ENCODE peak calls at places on chromosome 6, in seven cellular contexts. E, Y, T, Q, D, W and F are unnamed samples.

GRCh38 chr6:41548841-41549642 is 2.9 kb downstream of the FOXP4 start:
- DNase-seq in Y (no peak), W (no peak), T (no peak), Q (no peak), D (peak; percentile 84), E (no peak), F (no peak)

GRCh38 chr6:73800997-73801396 is 105.0 kb downstream of the CD109 start:
- DNase-seq in T (no peak), E (no peak), Y (no peak), D (no peak), Q (no peak), W (no peak), F (no peak)

GRCh38 chr6:34900321-34901031 is 11.4 kb downstream of the ANKS1A start:
- DNase-seq in W (no peak), D (no peak), Q (no peak), E (no peak), T (no peak), Y (no peak), F (no peak)

GRCh38 chr6:54865091-54865631 is 18.6 kb downstream of the FAM83B start:
- DNase-seq in Q (no peak), D (peak; percentile 31), W (no peak), Y (no peak), T (no peak), E (no peak), F (no peak)

GRCh38 chr6:11218827-11219826 is 13.3 kb downstream of the NEDD9 start:
- DNase-seq in T (no peak), W (no peak), Q (no peak), D (no peak), Y (no peak), E (no peak), F (peak; percentile 47)

GRCh38 chr6:170117111-170117972 is 173.5 kb downstream of the DLL1 start:
- DNase-seq in D (no peak), E (no peak), Y (no peak), W (no peak), T (peak; percentile 34), Q (no peak), F (no peak)

GRCh38 chr6:13304101-13304500 is 24.2 kb downstream of the TBC1D7 start:
- DNase-seq in D (no peak), Q (no peak), T (no peak), W (no peak), Y (no peak), E (no peak), F (no peak)

GRCh38 chr6:45709834-45710233 is 305.8 kb downstream of the CLIC5 start:
- DNase-seq in W (no peak), Y (no peak), E (no peak), T (no peak), Q (no peak), D (no peak), F (no peak)

GRCh38 chr6:134063966-134064445 is 11.6 kb upstream of the SLC2A12 start:
- DNase-seq in W (peak; percentile 37), E (peak; percentile 89), D (peak; percentile 79), Y (no peak), T (no peak), Q (peak; percentile 85), F (peak; percentile 66)

GRCh38 chr6:163159110-163159509 is 255.4 kb upstream of the QKI start:
- DNase-seq in Q (no peak), D (no peak), T (no peak), E (no peak), Y (no peak), W (no peak), F (no peak)

GRCh38 chr6:161393839-161394364 is 120.0 kb upstream of the AGPAT4 start:
- DNase-seq in Q (peak; percentile 90), E (peak; percentile 91), T (no peak), D (peak; percentile 72), W (no peak), Y (no peak), F (peak; percentile 49)

GRCh38 chr6:1624848-1625341 is 15.2 kb downstream of the FOXC1 start:
- DNase-seq in D (peak; percentile 61), E (no peak), T (no peak), Q (peak; percentile 62), W (peak; percentile 56), Y (no peak), F (peak; percentile 46)

GRCh38 chr6:36216559-36216958 is 20.0 kb downstream of the BRPF3 start:
- DNase-seq in E (peak; percentile 45), D (no peak), Y (no peak), W (no peak), T (no peak), Q (peak; percentile 52), F (no peak)

GRCh38 chr6:155108070-155108815 is 113.1 kb downstream of the TIAM2 start:
- DNase-seq in D (no peak), Q (peak; percentile 37), Y (no peak), E (no peak), W (no peak), T (no peak), F (peak; percentile 17)

GRCh38 chr6:55916188-55916587 is 40.8 kb upstream of the BMP5 start:
- DNase-seq in Q (peak; percentile 69), T (no peak), Y (no peak), W (no peak), E (peak; percentile 52), D (no peak), F (no peak)
- TF ChIP-seq CTCF in Q (no peak), T (no peak), Y (no peak), W (no peak), E (no peak), D (no peak), F (no peak)

GRCh38 chr6:96899599-96899998 is 1.9 kb upstream of the NDUFAF4 start:
- DNase-seq in Q (no peak), Y (no peak), E (no peak), D (no peak), W (no peak), T (no peak), F (no peak)

GRCh38 chr6:96898241-96898851 is 655 bp upstream of the NDUFAF4 start:
- DNase-seq in E (peak; percentile 54), Y (no peak), Q (peak; percentile 34), T (no peak), W (no peak), D (peak; percentile 11), F (no peak)

GRCh38 chr6:96900873-96901272 is 3.2 kb upstream of the NDUFAF4 start:
- DNase-seq in Q (no peak), D (no peak), W (no peak), E (no peak), T (no peak), Y (no peak), F (no peak)

GRCh38 chr6:96897396-96898240 is at the start of gene NDUFAF4:
- DNase-seq in Q (peak; percentile 90), E (peak; percentile 97), W (peak; percentile 98), T (peak; percentile 98), Y (peak; percentile 95), D (peak; percentile 97), F (peak; percentile 98)

DNA sequence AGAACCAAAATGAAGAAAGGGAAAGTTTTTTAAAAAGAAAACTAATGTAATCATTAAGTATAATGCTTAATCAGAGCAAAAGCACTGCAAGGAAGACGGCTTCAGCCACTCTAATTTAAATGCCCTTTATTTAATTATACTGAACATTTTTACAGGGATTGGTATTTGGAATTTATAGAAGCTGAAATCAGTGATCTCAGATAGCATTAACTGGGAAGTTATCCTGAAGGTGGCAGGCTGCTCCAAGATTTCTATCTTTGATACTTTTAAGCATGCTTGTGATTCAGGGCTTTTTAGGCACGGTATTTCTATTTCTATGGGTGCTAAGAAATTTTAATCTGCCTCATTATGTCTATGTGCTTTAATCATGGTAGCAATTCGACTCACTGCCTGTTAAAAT is 1.3 kb upstream of the NDUFAF4 start:
- DNase-seq in W (no peak), Q (peak; percentile 55), D (peak; percentile 68), Y (no peak), T (no peak), E (peak; percentile 66), F (peak; percentile 11)
- TF ChIP-seq CTCF in W (peak; percentile 52), Q (peak; percentile 65), D (peak; percentile 71), Y (no peak), T (peak; percentile 57), E (peak; percentile 54), F (no peak)

GRCh38 chr6:31609519-31610406 is 5.3 kb upstream of the AIF1 start:
- DNase-seq in Y (no peak), E (no peak), W (no peak), Q (no peak), T (no peak), D (no peak), F (no peak)
- TF ChIP-seq CTCF in Y (no peak), E (no peak), W (no peak), Q (no peak), T (no peak), D (no peak), F (no peak)

DNA sequence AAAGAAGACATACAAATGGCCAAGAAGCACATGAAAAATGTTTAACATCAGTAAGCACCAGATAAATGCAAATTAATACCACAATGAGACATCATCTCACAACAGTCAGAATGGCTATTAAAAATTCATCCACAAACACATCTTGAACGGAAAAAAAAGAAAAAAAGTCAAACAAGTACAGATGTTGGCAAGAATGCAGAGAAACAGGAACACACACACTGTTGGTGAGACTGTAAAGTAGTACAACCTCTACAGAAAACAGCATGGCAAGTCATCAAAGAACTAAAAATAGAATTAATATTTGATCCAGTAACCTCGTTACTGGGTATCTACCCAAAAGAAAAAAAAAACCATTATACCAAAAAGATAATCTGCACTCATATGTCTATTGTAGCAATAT is 6.5 kb downstream of the STX7 start:
- DNase-seq in T (no peak), Q (no peak), E (no peak), D (no peak), W (no peak), Y (no peak), F (no peak)
- TF ChIP-seq CTCF in T (no peak), Q (no peak), E (no peak), D (no peak), W (no peak), Y (no peak), F (no peak)

GRCh38 chr6:28496099-28496779 is 19.4 kb downstream of the GPX6 start:
- DNase-seq in W (no peak), Y (no peak), E (no peak), D (no peak), T (no peak), Q (no peak), F (no peak)
- TF ChIP-seq CTCF in W (no peak), Y (no peak), E (no peak), D (peak; percentile 51), T (no peak), Q (peak; percentile 17), F (no peak)

DNA sequence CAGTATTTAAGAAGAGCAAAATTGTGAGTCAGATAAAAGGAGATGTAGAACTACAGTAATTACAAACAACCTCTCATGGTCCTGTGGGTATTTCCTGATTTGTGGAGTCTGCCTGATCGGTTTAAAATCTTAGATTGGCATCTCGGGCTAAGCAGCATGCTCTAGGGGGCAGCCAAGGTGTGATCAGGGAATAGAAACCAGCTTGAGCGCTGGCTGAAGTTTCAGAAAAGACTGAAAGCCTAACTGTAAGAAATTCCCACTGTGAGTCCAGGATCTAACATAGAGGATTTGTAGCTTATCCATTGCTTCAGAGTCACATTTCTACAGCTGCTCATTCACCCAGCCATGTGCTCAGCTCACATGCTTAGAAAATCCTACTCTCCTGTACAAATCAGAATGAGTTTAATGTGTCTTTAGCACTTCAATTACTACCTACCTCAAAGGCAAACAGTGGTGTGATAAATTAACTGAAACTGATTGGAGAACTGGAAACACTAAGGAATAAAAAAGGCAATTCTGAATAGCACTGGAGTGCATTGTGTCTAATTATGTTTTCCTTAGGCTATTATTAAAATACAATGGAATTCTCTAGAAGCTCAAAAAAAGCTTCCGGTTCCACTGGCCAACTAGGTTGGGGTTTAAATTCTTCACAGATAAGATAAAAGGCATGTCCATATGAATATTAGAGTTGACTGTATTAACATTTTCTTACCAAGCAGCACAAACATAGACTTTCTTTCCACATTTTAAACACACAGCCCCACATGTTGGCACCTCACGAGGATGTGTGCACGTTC is 73.8 kb upstream of the MPC1 start:
- DNase-seq in W (no peak), T (no peak), Q (peak; percentile 5), Y (no peak), D (peak; percentile 60), E (peak; percentile 39), F (no peak)
- TF ChIP-seq CTCF in W (peak; percentile 10), T (no peak), Q (peak; percentile 16), Y (no peak), D (peak; percentile 66), E (peak; percentile 51), F (no peak)